ENCODE peak calls at places on chromosomes 6 and 20, in nine cellular contexts. U, B, R, D, L, P, C, V and J are unnamed samples.

GRCh38 chr20:37938181-37938775 is 35.4 kb downstream of the VSTM2L start:
- DNase-seq in U (no peak), B (no peak), R (no peak), D (no peak), L (no peak), P (peak; percentile 47), C (no peak), V (no peak), J (no peak)

GRCh38 chr6:116557863-116558262 is 4.3 kb downstream of the CALHM4 start:
- DNase-seq in U (no peak), B (no peak), R (peak; percentile 66), D (no peak), L (no peak), P (no peak), C (no peak), V (no peak), J (peak; percentile 64)

GRCh38 chr20:36154696-36155628 is at the start of gene EPB41L1:
- DNase-seq in U (peak; percentile 65), B (no peak), R (no peak), D (no peak), L (no peak), P (no peak), C (no peak), V (no peak), J (no peak)

GRCh38 chr20:20289331-20289730 is 78.6 kb upstream of the INSM1 start:
- DNase-seq in U (no peak), B (no peak), R (no peak), D (no peak), L (no peak), P (no peak), C (no peak), V (no peak), J (no peak)

GRCh38 chr6:137269803-137270202 is 50.6 kb upstream of the IFNGR1 start:
- DNase-seq in U (no peak), B (no peak), R (no peak), D (no peak), L (no peak), P (no peak), C (no peak), V (no peak), J (no peak)

GRCh38 chr6:6738922-6739717 is 150.6 kb downstream of the LY86 start:
- DNase-seq in U (no peak), B (no peak), R (no peak), D (no peak), L (no peak), P (no peak), C (no peak), V (no peak), J (no peak)

GRCh38 chr20:4156411-4156810 is 141.1 kb upstream of the RNF24 start:
- DNase-seq in U (no peak), B (no peak), R (no peak), D (no peak), L (no peak), P (no peak), C (no peak), V (no peak), J (no peak)

GRCh38 chr20:56195946-56196345 is 52.6 kb upstream of the MC3R start:
- DNase-seq in U (no peak), B (no peak), R (no peak), D (no peak), L (no peak), P (no peak), C (no peak), V (no peak), J (no peak)

GRCh38 chr20:58713801-58714339 is 21.3 kb downstream of the NPEPL1 start:
- DNase-seq in U (peak; percentile 31), B (no peak), R (no peak), D (no peak), L (no peak), P (peak; percentile 58), C (no peak), V (no peak), J (no peak)

GRCh38 chr6:92507552-92507951 is 911.8 kb downstream of the EPHA7 start:
- DNase-seq in U (no peak), B (no peak), R (no peak), D (no peak), L (no peak), P (no peak), C (no peak), V (no peak), J (no peak)